ENCODE peak calls at places on chromosome 22, in seven cellular contexts. One of them, this sample, is unnamed.

GRCh38 chr22:39283312-39284141 is 35.9 kb downstream of the RPL3 start:
- DNase-seq in K562: peak; percentile 93
- DNase-seq in H1: no peak
- DNase-seq in A549: no peak
- DNase-seq in IMR-90: peak; percentile 26
- DNase-seq in neural progenitor cell: no peak
- DNase-seq in OCI-LY7: no peak
- DNase-seq in this sample: no peak

GRCh38 chr22:25960375-25960774 is 208.9 kb upstream of the SEZ6L start:
- DNase-seq in K562: no peak
- DNase-seq in H1: no peak
- DNase-seq in A549: no peak
- DNase-seq in IMR-90: no peak
- DNase-seq in neural progenitor cell: no peak
- DNase-seq in OCI-LY7: no peak
- DNase-seq in this sample: no peak

GRCh38 chr22:31098633-31099110 is 8.7 kb downstream of the SELENOM start:
- DNase-seq in K562: peak; percentile 88
- DNase-seq in H1: peak; percentile 88
- DNase-seq in A549: no peak
- DNase-seq in IMR-90: no peak
- DNase-seq in neural progenitor cell: peak; percentile 69
- DNase-seq in OCI-LY7: no peak
- DNase-seq in this sample: peak; percentile 48

GRCh38 chr22:32731372-32731771 is 70.1 kb upstream of the TIMP3 start:
- DNase-seq in K562: no peak
- DNase-seq in H1: no peak
- DNase-seq in A549: no peak
- DNase-seq in IMR-90: no peak
- DNase-seq in neural progenitor cell: no peak
- DNase-seq in OCI-LY7: no peak
- DNase-seq in this sample: no peak

GRCh38 chr22:48099671-48100070 is 1337.2 kb downstream of the TBC1D22A start:
- DNase-seq in K562: no peak
- DNase-seq in H1: no peak
- DNase-seq in A549: no peak
- DNase-seq in IMR-90: no peak
- DNase-seq in neural progenitor cell: no peak
- DNase-seq in OCI-LY7: no peak
- DNase-seq in this sample: no peak

GRCh38 chr22:34886812-34887211 is 179.1 kb upstream of the ISX start:
- DNase-seq in K562: no peak
- DNase-seq in H1: no peak
- DNase-seq in A549: no peak
- DNase-seq in IMR-90: no peak
- DNase-seq in neural progenitor cell: no peak
- DNase-seq in OCI-LY7: no peak
- DNase-seq in this sample: no peak

GRCh38 chr22:25354456-25354855 is 135.0 kb downstream of the CRYBB2 start:
- DNase-seq in K562: no peak
- DNase-seq in H1: no peak
- DNase-seq in A549: no peak
- DNase-seq in IMR-90: no peak
- DNase-seq in neural progenitor cell: no peak
- DNase-seq in OCI-LY7: no peak
- DNase-seq in this sample: no peak

GRCh38 chr22:44360686-44361381 is 48.1 kb upstream of the SHISAL1 start:
- DNase-seq in K562: no peak
- DNase-seq in H1: no peak
- DNase-seq in A549: peak; percentile 47
- DNase-seq in IMR-90: peak; percentile 80
- DNase-seq in neural progenitor cell: peak; percentile 50
- DNase-seq in OCI-LY7: no peak
- DNase-seq in this sample: peak; percentile 92

GRCh38 chr22:38953577-38954413 is 3.6 kb upstream of the APOBEC3A start:
- DNase-seq in K562: peak; percentile 18
- DNase-seq in H1: no peak
- DNase-seq in A549: peak; percentile 38
- DNase-seq in IMR-90: no peak
- DNase-seq in neural progenitor cell: no peak
- DNase-seq in OCI-LY7: no peak
- DNase-seq in this sample: peak; percentile 45

GRCh38 chr22:45072322-45072903 is 62.6 kb upstream of the PHF21B start:
- DNase-seq in K562: peak; percentile 43
- DNase-seq in H1: peak; percentile 84
- DNase-seq in A549: peak; percentile 71
- DNase-seq in IMR-90: peak; percentile 81
- DNase-seq in neural progenitor cell: peak; percentile 58
- DNase-seq in OCI-LY7: no peak
- DNase-seq in this sample: peak; percentile 93

GRCh38 chr22:39290724-39291161 is 28.7 kb downstream of the RPL3 start:
- DNase-seq in K562: no peak
- DNase-seq in H1: no peak
- DNase-seq in A549: peak; percentile 59
- DNase-seq in IMR-90: peak; percentile 71
- DNase-seq in neural progenitor cell: no peak
- DNase-seq in OCI-LY7: no peak
- DNase-seq in this sample: peak; percentile 20

GRCh38 chr22:39240841-39241631 is 3.7 kb downstream of the PDGFB start:
- DNase-seq in K562: peak; percentile 38
- DNase-seq in H1: peak; percentile 59
- DNase-seq in A549: peak; percentile 29
- DNase-seq in IMR-90: no peak
- DNase-seq in neural progenitor cell: peak; percentile 35
- DNase-seq in OCI-LY7: no peak
- DNase-seq in this sample: peak; percentile 58

GRCh38 chr22:35432226-35432905 is 32.4 kb downstream of the MCM5 start:
- DNase-seq in K562: no peak
- DNase-seq in H1: no peak
- DNase-seq in A549: no peak
- DNase-seq in IMR-90: no peak
- DNase-seq in neural progenitor cell: no peak
- DNase-seq in OCI-LY7: no peak
- DNase-seq in this sample: no peak

GRCh38 chr22:31899661-31900060 is 44.7 kb upstream of the YWHAH start:
- DNase-seq in K562: no peak
- DNase-seq in H1: no peak
- DNase-seq in A549: no peak
- DNase-seq in IMR-90: no peak
- DNase-seq in neural progenitor cell: no peak
- DNase-seq in OCI-LY7: no peak
- DNase-seq in this sample: no peak

GRCh38 chr22:25148149-25148691 is 51.4 kb upstream of the CRYBB3 start:
- DNase-seq in K562: no peak
- DNase-seq in H1: no peak
- DNase-seq in A549: no peak
- DNase-seq in IMR-90: no peak
- DNase-seq in neural progenitor cell: peak; percentile 28
- DNase-seq in OCI-LY7: no peak
- DNase-seq in this sample: no peak

GRCh38 chr22:24059793-24060192 is 48.7 kb downstream of the CABIN1 start:
- DNase-seq in K562: no peak
- DNase-seq in H1: no peak
- DNase-seq in A549: no peak
- DNase-seq in IMR-90: no peak
- DNase-seq in neural progenitor cell: no peak
- DNase-seq in OCI-LY7: no peak
- DNase-seq in this sample: no peak

GRCh38 chr22:24063361-24063760 is 52.3 kb downstream of the CABIN1 start:
- DNase-seq in K562: no peak
- DNase-seq in H1: no peak
- DNase-seq in A549: no peak
- DNase-seq in IMR-90: no peak
- DNase-seq in neural progenitor cell: no peak
- DNase-seq in OCI-LY7: no peak
- DNase-seq in this sample: no peak

GRCh38 chr22:24061124-24061684 is 50.1 kb downstream of the CABIN1 start:
- DNase-seq in K562: no peak
- DNase-seq in H1: no peak
- DNase-seq in A549: no peak
- DNase-seq in IMR-90: no peak
- DNase-seq in neural progenitor cell: no peak
- DNase-seq in OCI-LY7: no peak
- DNase-seq in this sample: peak; percentile 19

GRCh38 chr22:24059121-24059520 is 48.0 kb downstream of the CABIN1 start:
- DNase-seq in K562: no peak
- DNase-seq in H1: no peak
- DNase-seq in A549: no peak
- DNase-seq in IMR-90: peak; percentile 99
- DNase-seq in neural progenitor cell: no peak
- DNase-seq in OCI-LY7: no peak
- DNase-seq in this sample: peak; percentile 98

DNA sequence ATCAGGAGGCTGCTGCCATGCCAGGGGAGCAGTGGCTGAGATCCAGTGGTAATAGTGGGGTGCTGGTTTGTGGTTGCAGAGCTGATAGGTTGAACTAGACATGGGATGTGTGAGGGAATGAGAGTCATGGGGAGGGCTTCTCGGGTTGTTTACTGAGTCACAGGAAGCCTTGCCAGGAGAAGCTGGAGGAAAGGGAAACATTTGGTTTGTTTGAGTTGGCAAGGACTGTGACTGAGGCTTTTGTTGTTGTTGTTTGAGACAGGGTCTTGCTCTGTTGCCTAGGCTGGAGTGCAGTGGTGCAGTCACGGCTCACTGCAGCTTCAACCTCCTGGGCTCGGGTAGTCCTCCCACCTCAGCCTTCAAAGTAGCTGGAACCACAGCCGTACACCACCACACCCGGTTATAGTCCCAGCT is 49.3 kb downstream of the CABIN1 start:
- DNase-seq in K562: no peak
- DNase-seq in H1: no peak
- DNase-seq in A549: no peak
- DNase-seq in IMR-90: peak; percentile 96
- DNase-seq in neural progenitor cell: no peak
- DNase-seq in OCI-LY7: no peak
- DNase-seq in this sample: peak; percentile 97
- H3K4me2 ChIP-seq in K562: no peak overlapping the region
- H3K4me2 ChIP-seq in H1: no peak overlapping the region
- H3K4me2 ChIP-seq in A549: no peak overlapping the region
- H3K4me2 ChIP-seq in IMR-90: peak overlapping the region; percentile 34
- H3K4me2 ChIP-seq in neural progenitor cell: no peak overlapping the region
- H3K4me2 ChIP-seq in OCI-LY7: no peak overlapping the region
- H3K4me2 ChIP-seq in this sample: peak overlapping the region; percentile 64

DNA sequence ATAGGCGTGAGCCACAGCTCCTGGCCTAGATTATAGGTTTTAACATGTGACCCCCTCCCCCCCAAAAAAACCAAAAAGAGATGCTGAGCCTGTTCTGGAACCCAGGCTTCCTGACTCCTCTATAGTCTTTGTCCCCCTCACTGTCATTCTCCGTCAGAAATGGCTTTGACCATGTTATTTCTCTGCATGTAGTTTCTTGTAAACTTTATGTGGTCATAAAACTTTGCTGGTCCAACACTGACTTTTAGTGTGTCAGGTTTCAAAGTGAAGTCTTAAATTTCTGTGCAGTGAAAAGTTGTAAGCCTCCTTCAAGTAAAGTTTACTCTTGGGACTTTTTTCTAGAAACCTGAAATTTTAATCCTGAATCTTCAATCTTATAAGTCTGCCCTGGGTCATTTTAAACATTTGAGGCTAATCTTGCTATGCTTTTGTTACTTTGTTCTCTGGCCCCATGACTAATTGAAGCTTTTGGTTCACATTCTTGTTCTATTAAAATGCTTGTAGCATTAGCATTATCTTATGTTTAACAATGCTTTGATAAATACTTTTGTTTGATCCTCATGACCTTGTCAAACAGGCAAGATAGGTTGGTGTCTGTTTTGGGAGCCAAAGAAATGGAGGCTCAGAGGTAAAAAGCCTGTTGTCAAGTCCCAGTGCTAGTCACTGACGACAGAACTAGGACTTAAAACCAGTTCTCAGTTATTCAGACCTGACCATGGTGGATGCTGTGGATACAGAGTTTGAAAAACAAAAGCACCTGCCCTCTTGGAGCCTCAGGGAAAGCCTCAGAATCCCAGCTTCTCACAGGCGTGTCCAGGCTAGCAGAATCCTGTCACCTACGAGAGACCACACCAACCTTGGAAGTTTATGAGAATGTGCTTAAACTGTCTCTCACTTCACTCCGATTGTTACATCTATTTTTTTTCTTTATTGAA is 87.7 kb upstream of the HORMAD2 start:
- DNase-seq in K562: no peak
- DNase-seq in H1: no peak
- DNase-seq in A549: no peak
- DNase-seq in IMR-90: peak; percentile 13
- DNase-seq in neural progenitor cell: no peak
- DNase-seq in OCI-LY7: no peak
- DNase-seq in this sample: peak; percentile 23
- H3K4me2 ChIP-seq in K562: no peak overlapping the region
- H3K4me2 ChIP-seq in H1: no peak overlapping the region
- H3K4me2 ChIP-seq in A549: peak overlapping the region; percentile 12
- H3K4me2 ChIP-seq in IMR-90: no peak overlapping the region
- H3K4me2 ChIP-seq in neural progenitor cell: no peak overlapping the region
- H3K4me2 ChIP-seq in OCI-LY7: no peak overlapping the region
- H3K4me2 ChIP-seq in this sample: no peak overlapping the region

DNA sequence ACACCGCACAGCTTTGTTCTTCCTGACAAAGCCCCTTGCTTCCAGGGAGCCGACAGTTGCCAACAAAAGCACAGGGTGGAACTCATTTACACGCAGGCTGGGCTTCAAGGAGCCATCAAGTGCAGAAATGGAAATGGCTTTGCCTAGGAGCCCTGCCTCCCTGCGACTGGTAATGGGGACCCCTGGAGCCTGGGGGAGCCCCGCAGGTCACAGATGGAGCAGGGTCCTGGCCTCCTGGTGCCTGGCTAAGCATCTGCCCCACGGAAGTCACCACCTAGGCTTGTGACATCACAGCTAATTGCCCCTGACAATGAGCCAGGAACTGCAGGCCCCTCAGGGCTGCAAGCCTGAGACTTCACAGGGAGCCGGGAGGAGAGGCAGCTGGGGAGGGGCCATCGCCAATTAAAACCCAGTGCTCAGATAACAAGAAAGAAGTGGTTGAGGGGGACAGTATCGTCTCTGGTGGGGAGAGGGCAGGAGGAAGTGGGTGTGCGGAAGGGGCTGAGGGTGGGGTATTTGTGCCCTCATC is 66.8 kb downstream of the NFAM1 start:
- DNase-seq in K562: no peak
- DNase-seq in H1: no peak
- DNase-seq in A549: no peak
- DNase-seq in IMR-90: no peak
- DNase-seq in neural progenitor cell: peak; percentile 87
- DNase-seq in OCI-LY7: no peak
- DNase-seq in this sample: no peak
- H3K4me2 ChIP-seq in K562: no peak overlapping the region
- H3K4me2 ChIP-seq in H1: peak overlapping the region; percentile 97
- H3K4me2 ChIP-seq in A549: no peak overlapping the region
- H3K4me2 ChIP-seq in IMR-90: no peak overlapping the region
- H3K4me2 ChIP-seq in neural progenitor cell: peak overlapping the region; percentile 56
- H3K4me2 ChIP-seq in OCI-LY7: no peak overlapping the region
- H3K4me2 ChIP-seq in this sample: peak overlapping the region; percentile 43

DNA sequence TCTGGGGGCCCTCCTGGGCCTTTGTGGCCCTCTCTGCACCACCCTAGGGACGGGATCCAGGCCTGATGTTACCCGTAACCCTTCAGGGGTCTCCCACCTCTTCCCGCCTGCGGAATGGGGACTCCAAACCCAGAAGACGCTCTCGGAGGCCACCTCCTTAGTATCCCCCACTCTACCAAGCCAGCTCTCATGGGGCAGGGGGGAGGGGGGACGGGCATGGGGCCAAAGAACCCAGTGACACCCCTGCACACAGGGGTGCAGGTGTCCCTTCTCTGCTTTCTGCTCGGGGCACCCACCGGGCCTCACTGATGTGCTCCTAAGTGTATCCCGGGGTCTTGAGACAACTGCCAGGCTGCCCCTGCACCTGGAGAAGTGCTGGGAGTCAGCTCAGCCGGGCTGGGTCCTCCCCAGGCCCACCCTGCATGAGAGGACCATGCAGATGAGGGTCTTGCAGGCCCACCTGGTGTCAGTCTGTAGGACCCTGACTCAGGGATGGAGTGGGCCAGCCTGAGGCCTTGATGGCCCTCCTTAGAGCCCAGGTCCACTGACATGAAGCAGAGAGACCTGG is 176.9 kb downstream of the IGLL1 start:
- DNase-seq in K562: no peak
- DNase-seq in H1: no peak
- DNase-seq in A549: no peak
- DNase-seq in IMR-90: no peak
- DNase-seq in neural progenitor cell: no peak
- DNase-seq in OCI-LY7: no peak
- DNase-seq in this sample: no peak
- H3K4me2 ChIP-seq in K562: peak overlapping the region; percentile 58
- H3K4me2 ChIP-seq in H1: peak overlapping the region; percentile 58
- H3K4me2 ChIP-seq in A549: peak overlapping the region; percentile 98
- H3K4me2 ChIP-seq in IMR-90: no peak overlapping the region
- H3K4me2 ChIP-seq in neural progenitor cell: peak overlapping the region; percentile 78
- H3K4me2 ChIP-seq in OCI-LY7: peak overlapping the region; percentile 43
- H3K4me2 ChIP-seq in this sample: no peak overlapping the region

This sample was measured in GM23248.